ENCODE peak calls at places on chromosome 1, in ten cellular contexts. P, Q, R, W, O, X, N, M, G and C are unnamed samples.

GRCh38 chr1:24416666-24417391 is 1.2 kb downstream of the NIPAL3 start:
- DNase-seq in N (no peak), P (peak), W (no peak), G (no peak), Q (no peak), X (peak), R (no peak), M (peak), O (peak), C (no peak)

GRCh38 chr1:7355646-7356045 is 415.4 kb upstream of the VAMP3 start:
- DNase-seq in G (no peak), Q (no peak), P (no peak), O (no peak), M (no peak), X (no peak), N (no peak), W (no peak), R (no peak), C (no peak)

GRCh38 chr1:54934869-54935268 is 45.6 kb upstream of the TMEM61 start:
- DNase-seq in O (peak), Q (no peak), G (no peak), P (peak), W (no peak), X (peak), N (no peak), R (no peak), M (no peak), C (no peak)

GRCh38 chr1:160884091-160884490 is 889 bp downstream of the ITLN1 start:
- DNase-seq in N (no peak), Q (no peak), R (no peak), W (no peak), G (no peak), M (no peak), P (no peak), O (no peak), X (no peak), C (no peak)

GRCh38 chr1:58982259-58982998 is 198.6 kb upstream of the JUN start:
- DNase-seq in Q (no peak), G (no peak), O (peak), P (no peak), X (no peak), W (no peak), N (no peak), M (no peak), R (peak), C (peak)

GRCh38 chr1:156709743-156710489 is 4.5 kb upstream of the CRABP2 start:
- DNase-seq in O (peak), G (peak), Q (peak), N (peak), R (peak), M (no peak), X (no peak), W (no peak), P (peak), C (no peak)

GRCh38 chr1:244967159-244967558 is 102.8 kb upstream of the HNRNPU start:
- DNase-seq in P (no peak), G (no peak), X (no peak), R (no peak), Q (no peak), O (no peak), M (no peak), W (no peak), N (no peak), C (no peak)

GRCh38 chr1:6014130-6014999 is 22.1 kb upstream of the NPHP4 start:
- DNase-seq in X (no peak), R (peak), N (no peak), W (no peak), O (no peak), Q (peak), P (no peak), G (no peak), M (no peak), C (no peak)

GRCh38 chr1:109493227-109493626 is 667 bp upstream of the CYB561D1 start:
- DNase-seq in W (no peak), G (no peak), M (no peak), R (no peak), P (no peak), Q (no peak), N (no peak), O (peak), X (no peak), C (no peak)

GRCh38 chr1:191851799-191852595 is 306.3 kb upstream of the RGS18 start:
- DNase-seq in G (no peak), W (no peak), O (peak), R (no peak), X (no peak), M (no peak), Q (no peak), N (peak), P (peak), C (no peak)

GRCh38 chr1:230067871-230068814 is 1.1 kb downstream of the GALNT2 start:
- DNase-seq in M (no peak), W (no peak), N (no peak), G (no peak), P (no peak), O (peak), X (no peak), Q (peak), R (peak), C (no peak)

GRCh38 chr1:194342484-194343262 is 1156.3 kb upstream of the B3GALT2 start:
- DNase-seq in O (no peak), N (no peak), Q (no peak), G (no peak), W (no peak), P (no peak), R (no peak), X (no peak), M (no peak), C (no peak)

GRCh38 chr1:232477728-232478127 is 152.2 kb downstream of the SIPA1L2 start:
- DNase-seq in Q (no peak), X (peak), R (peak), P (peak), W (no peak), G (no peak), O (peak), N (no peak), M (no peak), C (no peak)

GRCh38 chr1:180912211-180912800 is 391 bp upstream of the KIAA1614 start:
- DNase-seq in R (no peak), M (no peak), X (no peak), G (peak), W (no peak), O (peak), N (no peak), P (peak), Q (no peak), C (no peak)

GRCh38 chr1:59477286-59477685 is 180.4 kb downstream of the FGGY start:
- DNase-seq in W (peak), P (no peak), G (no peak), N (no peak), M (no peak), O (peak), X (peak), Q (no peak), R (no peak), C (no peak)

GRCh38 chr1:17377325-17377953 is 5.4 kb downstream of the PADI6 start:
- DNase-seq in X (no peak), N (peak), W (no peak), G (no peak), M (no peak), P (no peak), O (no peak), R (no peak), Q (no peak), C (no peak)